ENCODE peak calls at places on chromosomes 11 and 22, in five cellular contexts. S is HepG2, D is H1, A is NT2/D1, M is GM12878. X is an unnamed sample.

GRCh38 chr22:25097006-25097405 is 102.7 kb upstream of the CRYBB3 start:
- DNase-seq in S (no peak), D (no peak), A (no peak), M (no peak), X (no peak)

GRCh38 chr11:34192481-34193401 is 87.3 kb downstream of the NAT10 start:
- DNase-seq in S (no peak), D (no peak), A (no peak), M (no peak), X (no peak)

GRCh38 chr11:83011333-83012167 is 60.1 kb downstream of the RAB30 start:
- DNase-seq in S (no peak), D (no peak), A (no peak), M (no peak), X (no peak)

GRCh38 chr11:60485987-60486386 is 6.6 kb upstream of the MS4A12 start:
- DNase-seq in S (peak), D (peak), A (peak), M (peak), X (peak)

GRCh38 chr11:70948855-70949551 is 303.4 kb downstream of the SHANK2 start:
- DNase-seq in S (no peak), D (no peak), A (no peak), M (no peak), X (no peak)

GRCh38 chr11:3080104-3080503 is 22.9 kb upstream of the CARS1 start:
- DNase-seq in S (no peak), D (no peak), A (no peak), M (no peak), X (no peak)

GRCh38 chr11:10418950-10419310 is 36.1 kb upstream of the AMPD3 start:
- DNase-seq in S (no peak), D (no peak), A (no peak), M (no peak), X (no peak)

GRCh38 chr22:33492210-33492651 is 428.0 kb downstream of the LARGE1 start:
- DNase-seq in S (peak), D (peak), A (peak), M (no peak), X (no peak)

GRCh38 chr11:133809525-133810178 is 35.7 kb downstream of the SPATA19 start:
- DNase-seq in S (no peak), D (no peak), A (peak), M (no peak), X (no peak)

GRCh38 chr11:43918662-43919061 is 23.8 kb upstream of the C11orf96 start:
- DNase-seq in S (no peak), D (no peak), A (no peak), M (no peak), X (no peak)

GRCh38 chr11:35905901-35906661 is 37.8 kb upstream of the LDLRAD3 start:
- DNase-seq in S (no peak), D (no peak), A (no peak), M (no peak), X (no peak)

GRCh38 chr22:21587803-21588611 is 20.5 kb downstream of the UBE2L3 start:
- DNase-seq in S (no peak), D (no peak), A (no peak), M (peak), X (no peak)

GRCh38 chr11:75313457-75314272 is 37.8 kb downstream of the ARRB1 start:
- DNase-seq in S (no peak), D (no peak), A (no peak), M (no peak), X (no peak)

GRCh38 chr11:6655020-6655789 is 404 bp downstream of the DCHS1 start:
- DNase-seq in S (no peak), D (peak), A (no peak), M (no peak), X (no peak)

GRCh38 chr11:118434553-118435232 is 1.6 kb upstream of the KMT2A start:
- DNase-seq in S (no peak), D (peak), A (no peak), M (no peak), X (peak)

GRCh38 chr11:73404506-73405145 is 28.4 kb downstream of the RELT start:
- DNase-seq in S (no peak), D (no peak), A (no peak), M (no peak), X (no peak)

GRCh38 chr11:86370922-86371614 is 3.6 kb upstream of the CCDC81 start:
- DNase-seq in S (peak), D (no peak), A (no peak), M (no peak), X (no peak)

GRCh38 chr11:12397953-12398352 is 20.6 kb downstream of the PARVA start:
- DNase-seq in S (no peak), D (no peak), A (no peak), M (no peak), X (no peak)

GRCh38 chr11:95483339-95483738 is 252.3 kb upstream of the SESN3 start:
- DNase-seq in S (no peak), D (no peak), A (no peak), M (no peak), X (no peak)

GRCh38 chr11:75562048-75562835 is at the start of gene SERPINH1:
- DNase-seq in S (peak), D (peak), A (no peak), M (peak), X (peak)

GRCh38 chr22:34430386-34430785 is 510.1 kb upstream of the LARGE1 start:
- DNase-seq in S (no peak), D (no peak), A (no peak), M (no peak), X (no peak)

GRCh38 chr11:108565653-108566052 is 27.9 kb downstream of the EXPH5 start:
- DNase-seq in S (no peak), D (no peak), A (no peak), M (no peak), X (no peak)

GRCh38 chr22:22894740-22895731 is 7.4 kb downstream of the IGLL5 start:
- DNase-seq in S (no peak), D (no peak), A (no peak), M (no peak), X (no peak)

GRCh38 chr11:59706518-59707285 is 6.9 kb downstream of the OR10V1 start:
- DNase-seq in S (no peak), D (no peak), A (no peak), M (no peak), X (no peak)

GRCh38 chr11:35146074-35146521 is 7.1 kb downstream of the CD44 start:
- DNase-seq in S (no peak), D (no peak), A (no peak), M (peak), X (no peak)

GRCh38 chr11:2088284-2088683 is 50.9 kb downstream of the IGF2 start:
- DNase-seq in S (no peak), D (no peak), A (no peak), M (no peak), X (no peak)

GRCh38 chr11:103581680-103582265 is 454.7 kb upstream of the DDI1 start:
- DNase-seq in S (no peak), D (no peak), A (no peak), M (no peak), X (peak)
- TF ChIP-seq SUZ12 in S (no peak), D (no peak), A (no peak), M (no peak), X (no peak)

DNA sequence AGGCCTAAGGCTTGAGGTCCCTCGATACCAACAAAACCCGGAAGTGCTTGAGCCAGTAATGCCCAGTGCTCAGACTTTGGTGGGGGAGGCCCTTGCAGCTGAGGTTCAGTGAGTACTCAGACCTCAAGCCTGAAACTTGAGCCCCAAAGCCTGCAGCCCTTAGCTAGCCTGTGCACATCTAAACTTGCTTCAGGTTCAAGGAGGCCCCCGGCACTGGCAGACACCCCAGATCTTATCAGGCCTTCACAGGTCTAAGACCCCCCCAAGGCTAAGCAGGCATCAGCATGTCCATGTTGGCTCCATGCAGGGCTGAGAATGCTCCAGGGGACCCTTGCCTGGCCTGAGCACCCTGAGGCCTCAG is 993 bp upstream of the CASTOR1 start:
- DNase-seq in S (no peak), D (no peak), A (no peak), M (no peak), X (no peak)
- TF ChIP-seq SUZ12 in S (no peak), D (no peak), A (no peak), M (no peak), X (no peak)

DNA sequence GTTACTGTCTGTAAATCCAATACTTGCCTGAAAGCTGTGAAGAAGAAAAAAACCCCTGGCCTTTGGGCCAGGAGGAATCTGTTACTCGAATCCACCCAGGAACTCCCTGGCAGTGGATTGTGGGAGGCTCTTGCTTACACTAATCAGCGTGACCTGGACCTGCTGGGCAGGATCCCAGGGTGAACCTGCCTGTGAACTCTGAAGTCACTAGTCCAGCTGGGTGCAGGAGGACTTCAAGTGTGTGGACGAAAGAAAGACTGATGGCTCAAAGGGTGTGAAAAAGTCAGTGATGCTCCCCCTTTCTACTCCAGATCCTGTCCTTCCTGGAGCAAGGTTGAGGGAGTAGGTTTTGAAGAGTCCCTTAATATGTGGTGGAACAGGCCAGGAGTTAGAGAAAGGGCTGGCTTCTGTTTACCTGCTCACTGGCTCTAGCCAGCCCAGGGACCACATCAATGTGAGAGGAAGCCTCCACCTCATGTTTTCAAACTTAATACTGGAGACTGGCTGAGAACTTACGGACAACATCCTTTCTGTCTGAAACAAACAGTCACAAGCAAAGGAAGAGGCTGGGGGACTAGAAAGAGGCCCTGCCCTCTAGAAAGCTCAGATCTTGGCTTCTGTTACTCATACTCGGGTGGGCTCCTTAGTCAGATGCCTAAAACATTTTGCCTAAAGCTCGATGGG is 13.5 kb downstream of the PIK3IP1 start:
- DNase-seq in S (no peak), D (no peak), A (no peak), M (no peak), X (no peak)
- TF ChIP-seq SUZ12 in S (no peak), D (no peak), A (no peak), M (no peak), X (no peak)

DNA sequence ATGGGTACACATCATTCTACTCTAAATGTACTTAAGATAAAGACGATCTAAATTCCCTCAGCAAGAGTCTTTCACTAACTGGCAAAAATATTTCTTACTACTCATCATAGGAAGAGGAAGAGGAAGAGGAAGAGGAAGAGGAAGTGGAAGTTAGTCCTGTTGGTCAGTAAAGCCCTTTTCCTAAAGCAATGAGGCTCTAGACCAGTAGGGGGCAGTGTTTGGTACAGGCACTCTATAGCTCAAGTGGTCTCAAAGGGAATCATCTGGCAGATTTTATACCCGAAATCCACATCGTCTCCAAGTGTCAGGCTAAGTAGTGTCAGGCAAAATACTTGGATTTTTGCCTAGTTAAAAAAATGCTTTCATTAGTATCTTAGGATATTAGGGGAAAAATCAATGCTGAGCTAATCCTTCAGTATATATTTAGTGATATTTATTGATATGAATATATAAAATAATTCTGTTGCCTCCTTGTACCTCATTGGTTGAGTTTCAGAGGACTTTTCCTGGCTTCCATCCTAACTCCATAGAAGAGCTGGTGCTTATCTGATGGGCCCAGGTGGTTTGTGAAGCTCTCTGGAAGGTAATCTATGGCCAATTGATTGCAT is 7.7 kb downstream of the BLID start:
- DNase-seq in S (peak), D (peak), A (peak), M (no peak), X (peak)
- TF ChIP-seq SUZ12 in S (no peak), D (no peak), A (no peak), M (no peak), X (no peak)

GRCh38 chr11:91158901-91159537 is 936.2 kb upstream of the CHORDC1 start:
- DNase-seq in S (no peak), D (no peak), A (no peak), M (no peak), X (no peak)
- TF ChIP-seq SUZ12 in S (no peak), D (no peak), A (no peak), M (no peak), X (no peak)

DNA sequence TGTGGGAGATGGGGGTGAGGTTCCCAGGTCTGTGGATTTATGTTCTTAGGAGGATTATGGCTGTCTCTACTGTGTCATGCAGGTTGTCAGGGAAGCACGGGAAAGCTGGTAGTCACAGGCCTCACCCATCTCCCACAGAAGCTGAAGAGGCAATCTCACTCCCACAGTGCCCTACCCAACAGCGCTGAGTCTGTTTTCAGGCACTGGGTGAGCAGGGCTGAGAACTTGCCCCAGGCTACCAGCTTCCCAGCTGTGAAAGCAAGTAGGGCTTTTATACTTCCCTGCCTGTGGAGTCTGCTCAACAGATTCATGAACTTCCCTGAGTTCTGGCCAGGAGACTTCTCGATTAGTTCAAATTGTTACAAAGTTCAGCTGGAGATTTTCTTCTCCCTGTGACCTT is 48.1 kb upstream of the SNX19 start:
- DNase-seq in S (no peak), D (no peak), A (no peak), M (no peak), X (no peak)
- TF ChIP-seq SUZ12 in S (no peak), D (no peak), A (no peak), M (no peak), X (no peak)

GRCh38 chr22:47148956-47149748 is 386.7 kb downstream of the TBC1D22A start:
- DNase-seq in S (no peak), D (no peak), A (no peak), M (no peak), X (no peak)
- TF ChIP-seq SUZ12 in S (no peak), D (no peak), A (no peak), M (no peak), X (no peak)

GRCh38 chr11:120290945-120291344 is 34.2 kb upstream of the TLCD5 start:
- DNase-seq in S (no peak), D (no peak), A (no peak), M (no peak), X (no peak)

GRCh38 chr11:120294096-120294495 is 31.0 kb upstream of the TLCD5 start:
- DNase-seq in S (no peak), D (no peak), A (no peak), M (no peak), X (no peak)

GRCh38 chr11:120295110-120295509 is 30.0 kb upstream of the TLCD5 start:
- DNase-seq in S (no peak), D (no peak), A (no peak), M (no peak), X (no peak)

GRCh38 chr11:120296554-120296953 is 28.5 kb upstream of the TLCD5 start:
- DNase-seq in S (no peak), D (no peak), A (no peak), M (no peak), X (no peak)

DNA sequence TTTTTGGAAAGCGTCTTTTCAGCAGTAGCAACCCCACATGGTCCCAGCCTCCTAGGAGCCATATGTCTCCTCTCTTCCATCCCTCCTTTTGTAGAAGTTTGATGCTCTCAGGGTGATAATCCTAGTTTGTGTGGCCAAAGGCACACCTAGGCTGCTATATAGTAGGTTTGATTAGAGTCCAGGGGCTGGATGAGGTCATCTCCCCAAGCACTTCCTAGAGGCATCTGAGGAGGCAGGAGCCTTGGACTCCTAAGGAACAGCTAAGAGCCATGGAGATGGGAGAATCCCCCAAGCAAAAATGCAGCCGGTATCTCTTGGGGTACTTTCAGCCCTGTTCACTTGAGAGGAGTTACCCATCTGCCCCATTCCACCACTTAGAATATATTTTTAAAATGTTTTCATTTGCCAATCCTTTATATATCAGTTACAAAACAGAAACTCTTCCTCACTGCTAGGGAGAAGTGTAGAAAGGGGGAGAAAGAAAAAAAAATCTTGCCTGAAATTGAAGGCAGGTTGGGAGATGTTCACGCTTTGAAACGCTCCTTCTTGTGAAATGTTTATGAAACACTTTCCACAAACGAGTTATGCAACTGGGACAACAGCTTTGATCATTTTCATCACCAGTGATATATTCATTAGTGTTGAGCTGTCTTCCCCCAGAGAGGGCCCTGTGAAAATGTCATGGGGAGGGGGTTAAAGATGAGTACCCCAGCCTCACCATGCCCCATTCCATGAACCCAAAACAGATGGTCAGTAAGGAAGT is 31.9 kb upstream of the TLCD5 start:
- DNase-seq in S (no peak), D (no peak), A (no peak), M (no peak), X (no peak)
- TF ChIP-seq SUZ12 in S (no peak), D (no peak), A (no peak), M (no peak), X (no peak)

DNA sequence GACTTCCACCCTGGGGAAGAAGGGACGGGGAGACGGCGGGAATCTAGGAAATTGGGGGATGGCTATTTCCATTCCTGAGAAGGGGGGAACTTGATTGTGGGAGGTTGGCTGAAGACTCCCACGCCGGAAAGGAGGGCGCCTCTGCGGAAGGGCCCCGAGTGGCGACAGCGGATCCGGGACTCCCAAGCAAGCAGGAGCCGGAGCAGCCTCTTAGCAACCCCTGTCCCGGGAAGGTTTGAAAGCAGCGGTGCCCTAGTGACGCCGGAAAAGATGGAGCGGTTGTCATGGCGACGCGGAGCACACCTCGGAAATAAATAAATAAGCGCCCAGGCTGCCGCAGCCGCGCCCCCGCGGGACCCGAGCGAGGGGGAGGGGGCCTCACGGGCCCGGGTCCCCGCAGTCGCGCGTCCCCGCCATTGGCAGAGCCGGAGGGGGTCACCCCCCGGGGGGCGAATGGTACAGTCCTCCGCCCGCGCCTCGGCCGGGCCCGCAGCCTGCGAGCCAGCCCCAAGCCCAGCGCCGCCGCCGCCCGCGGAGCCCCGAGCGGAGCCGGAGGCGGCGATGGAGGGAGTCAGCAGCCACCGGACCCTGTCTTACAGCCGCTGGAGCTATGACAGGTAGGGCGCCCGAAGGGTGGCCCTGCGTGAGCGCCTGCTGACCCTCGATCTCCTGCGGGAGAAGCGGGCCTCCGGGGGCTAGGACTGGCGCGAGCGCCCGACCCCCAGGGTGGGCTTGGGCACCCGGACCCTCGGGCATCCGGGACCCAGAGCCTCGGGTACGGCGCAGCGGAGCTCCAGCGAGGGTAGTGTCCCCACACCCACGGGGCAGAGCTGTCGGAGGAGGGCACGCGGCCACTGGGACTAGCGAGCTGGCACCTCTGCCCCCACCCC is 31.9 kb downstream of the EIF3F start:
- DNase-seq in S (peak), D (peak), A (peak), M (no peak), X (peak)
- TF ChIP-seq SUZ12 in S (no peak), D (no peak), A (no peak), M (no peak), X (no peak)

GRCh38 chr11:76778874-76779273 is 4.3 kb upstream of the TSKU start:
- DNase-seq in S (no peak), D (no peak), A (no peak), M (no peak), X (no peak)
- TF ChIP-seq SUZ12 in S (no peak), D (no peak), A (no peak), M (no peak), X (no peak)

X was measured in HEK293T.